ENCODE peak calls at places on chromosomes 6 and 20, in six cellular contexts. G is activated gamma-delta T cell treated with Interleukin-2 at 50 U/mL for 16 hours, Z is EL, M is EH, S is iPS-NIHi11, W is ovary. N is an unnamed sample.

GRCh38 chr6:147033267-147033666 is 170.9 kb upstream of the STXBP5 start:
- DNase-seq in G (no peak), Z (peak), M (peak), S (peak), W (no peak), N (no peak)

GRCh38 chr6:33320315-33321181 is 3.0 kb upstream of the ZBTB22 start:
- DNase-seq in G (no peak), Z (peak), M (peak), S (no peak), W (peak), N (peak)

GRCh38 chr6:168083142-168083885 is 4.3 kb upstream of the FRMD1 start:
- DNase-seq in G (no peak), Z (no peak), M (no peak), S (no peak), W (no peak), N (no peak)

GRCh38 chr6:27213544-27214125 is 33.9 kb upstream of the PRSS16 start:
- DNase-seq in G (no peak), Z (peak), M (peak), S (no peak), W (no peak), N (no peak)

GRCh38 chr6:137095651-137096238 is 51.0 kb upstream of the IL20RA start:
- DNase-seq in G (no peak), Z (no peak), M (no peak), S (no peak), W (no peak), N (no peak)

GRCh38 chr20:52379723-52380336 is 188.3 kb upstream of the ZFP64 start:
- DNase-seq in G (peak), Z (peak), M (peak), S (peak), W (no peak), N (peak)

GRCh38 chr20:10754809-10755208 is 81.0 kb upstream of the JAG1 start:
- DNase-seq in G (no peak), Z (no peak), M (no peak), S (no peak), W (no peak), N (no peak)

GRCh38 chr6:159008656-159009288 is 8.8 kb upstream of the RSPH3 start:
- DNase-seq in G (no peak), Z (peak), M (peak), S (peak), W (no peak), N (no peak)

GRCh38 chr6:165869526-165869925 is 206.5 kb upstream of the PDE10A start:
- DNase-seq in G (no peak), Z (no peak), M (no peak), S (no peak), W (no peak), N (no peak)

GRCh38 chr20:61937146-61937962 is 128.3 kb downstream of the TAF4 start:
- DNase-seq in G (peak), Z (no peak), M (no peak), S (no peak), W (no peak), N (no peak)

GRCh38 chr6:87907521-87907920 is 140.1 kb upstream of the SPACA1 start:
- DNase-seq in G (no peak), Z (peak), M (peak), S (no peak), W (no peak), N (no peak)

GRCh38 chr20:52104546-52105044 is 87.0 kb downstream of the ZFP64 start:
- DNase-seq in G (no peak), Z (peak), M (peak), S (peak), W (no peak), N (no peak)

GRCh38 chr6:133983099-133983939 is 30.3 kb downstream of the TBPL1 start:
- DNase-seq in G (peak), Z (peak), M (peak), S (peak), W (peak), N (no peak)

GRCh38 chr20:17786221-17786718 is 86.5 kb downstream of the BANF2 start:
- DNase-seq in G (no peak), Z (peak), M (peak), S (no peak), W (peak), N (peak)

GRCh38 chr6:16802071-16802470 is 40.8 kb upstream of the ATXN1 start:
- DNase-seq in G (no peak), Z (peak), M (peak), S (no peak), W (no peak), N (no peak)

GRCh38 chr20:51752343-51752951 is 15.7 kb downstream of the ATP9A start:
- DNase-seq in G (no peak), Z (peak), M (peak), S (no peak), W (no peak), N (no peak)

GRCh38 chr20:24149881-24150307 is 161.3 kb upstream of the GGTLC1 start:
- DNase-seq in G (no peak), Z (no peak), M (no peak), S (peak), W (no peak), N (peak)

GRCh38 chr6:119273799-119274595 is 75.6 kb downstream of the MAN1A1 start:
- DNase-seq in G (no peak), Z (peak), M (peak), S (no peak), W (no peak), N (no peak)

GRCh38 chr6:55776131-55776530 is 99.3 kb downstream of the BMP5 start:
- DNase-seq in G (no peak), Z (no peak), M (no peak), S (no peak), W (no peak), N (no peak)

GRCh38 chr6:3088853-3089445 is 20.7 kb downstream of the RIPK1 start:
- DNase-seq in G (no peak), Z (no peak), M (peak), S (no peak), W (no peak), N (no peak)

GRCh38 chr6:43670623-43670986 is 17.0 kb downstream of the MRPS18A start:
- DNase-seq in G (no peak), Z (no peak), M (no peak), S (no peak), W (no peak), N (no peak)

GRCh38 chr20:57501461-57502330 is 23.2 kb downstream of the CTCFL start:
- DNase-seq in G (no peak), Z (peak), M (peak), S (no peak), W (no peak), N (no peak)

GRCh38 chr6:72624557-72625160 is 2.8 kb downstream of the KCNQ5 start:
- DNase-seq in G (no peak), Z (peak), M (peak), S (peak), W (no peak), N (no peak)

GRCh38 chr20:21798384-21798783 is 92.9 kb downstream of the PAX1 start:
- DNase-seq in G (no peak), Z (no peak), M (no peak), S (no peak), W (no peak), N (no peak)

GRCh38 chr6:109125504-109125903 is 30.2 kb downstream of the CEP57L1 start:
- DNase-seq in G (no peak), Z (no peak), M (no peak), S (no peak), W (no peak), N (no peak)

GRCh38 chr6:55925292-55925691 is 49.9 kb upstream of the BMP5 start:
- DNase-seq in G (no peak), Z (peak), M (peak), S (no peak), W (no peak), N (no peak)

GRCh38 chr6:139371421-139372253 is 2.8 kb downstream of the CITED2 start:
- DNase-seq in G (no peak), Z (peak), M (no peak), S (no peak), W (no peak), N (no peak)

GRCh38 chr6:96184798-96185197 is 169.0 kb downstream of the FUT9 start:
- DNase-seq in G (no peak), Z (no peak), M (no peak), S (peak), W (no peak), N (no peak)